ENCODE peak calls at places on chromosomes 1 and 21, in four cellular contexts. K, J, B and W are unnamed samples.

GRCh38 chr1:6367381-6368007 is 26.1 kb downstream of the ACOT7 start:
- DNase-seq in K (no peak), J (no peak), B (no peak), W (no peak)

GRCh38 chr1:115193026-115193425 is 103.7 kb upstream of the TSPAN2 start:
- DNase-seq in K (no peak), J (no peak), B (no peak), W (no peak)

GRCh38 chr21:42469272-42469671 is 26.8 kb downstream of the RSPH1 start:
- DNase-seq in K (no peak), J (no peak), B (no peak), W (no peak)

GRCh38 chr1:181257117-181257516 is 168.6 kb downstream of the IER5 start:
- DNase-seq in K (no peak), J (no peak), B (no peak), W (no peak)

GRCh38 chr1:20574686-20575543 is 14.0 kb upstream of the CDA start:
- DNase-seq in K (peak), J (peak), B (peak), W (peak)

GRCh38 chr21:36134820-36135390 is at the start of gene CBR3:
- DNase-seq in K (peak), J (peak), B (peak), W (peak)

GRCh38 chr1:29758764-29759499 is 522.6 kb downstream of the PTPRU start:
- DNase-seq in K (peak), J (peak), B (no peak), W (no peak)

GRCh38 chr1:110872745-110873435 is at the start of gene CD53:
- DNase-seq in K (peak), J (no peak), B (peak), W (no peak)

GRCh38 chr1:233843523-233844204 is 60.8 kb upstream of the SLC35F3 start:
- DNase-seq in K (no peak), J (no peak), B (no peak), W (no peak)

GRCh38 chr1:20089328-20090077 is 19.5 kb downstream of the PLA2G5 start:
- DNase-seq in K (no peak), J (no peak), B (no peak), W (no peak)

GRCh38 chr1:201739054-201739453 is 89.9 kb upstream of the IPO9 start:
- DNase-seq in K (no peak), J (no peak), B (no peak), W (no peak)

GRCh38 chr1:110209715-110210603 is at the start of gene KCNC4:
- DNase-seq in K (peak), J (peak), B (peak), W (peak)

GRCh38 chr1:160486453-160486852 is 36.6 kb downstream of the SLAMF6 start:
- DNase-seq in K (no peak), J (no peak), B (no peak), W (no peak)

GRCh38 chr21:44283953-44284352 is 1.7 kb upstream of the AIRE start:
- DNase-seq in K (no peak), J (no peak), B (no peak), W (no peak)

GRCh38 chr1:13479171-13479856 is 34.5 kb downstream of the LRRC38 start:
- DNase-seq in K (no peak), J (no peak), B (no peak), W (no peak)

GRCh38 chr1:200409203-200409760 is 554 bp downstream of the ZNF281 start:
- DNase-seq in K (no peak), J (peak), B (peak), W (peak)

GRCh38 chr1:21260405-21261129 is 29.7 kb downstream of the ECE1 start:
- DNase-seq in K (no peak), J (no peak), B (no peak), W (no peak)

GRCh38 chr1:177174921-177175634 is 4.3 kb downstream of the BRINP2 start:
- DNase-seq in K (no peak), J (no peak), B (no peak), W (no peak)

GRCh38 chr1:153577624-153578051 is 12.0 kb upstream of the S100A2 start:
- DNase-seq in K (no peak), J (no peak), B (no peak), W (peak)

GRCh38 chr1:108151548-108151947 is 48.6 kb downstream of the SLC25A24 start:
- DNase-seq in K (no peak), J (no peak), B (no peak), W (no peak)

GRCh38 chr1:167651161-167651693 is 21.2 kb downstream of the RCSD1 start:
- DNase-seq in K (no peak), J (no peak), B (no peak), W (no peak)

GRCh38 chr1:60547821-60548220 is 474.3 kb upstream of the C1orf87 start:
- DNase-seq in K (no peak), J (no peak), B (no peak), W (peak)

GRCh38 chr1:84960371-84960770 is 36.5 kb downstream of the MCOLN2 start:
- DNase-seq in K (no peak), J (no peak), B (no peak), W (no peak)

GRCh38 chr1:111191496-111191895 is 8.9 kb downstream of the DENND2D start:
- DNase-seq in K (no peak), J (no peak), B (no peak), W (no peak)

GRCh38 chr21:41632748-41633475 is 125.0 kb upstream of the TMPRSS2 start:
- DNase-seq in K (no peak), J (no peak), B (no peak), W (peak)

GRCh38 chr1:18290740-18291412 is 183.3 kb downstream of the IGSF21 start:
- DNase-seq in K (no peak), J (no peak), B (no peak), W (no peak)

GRCh38 chr1:155816351-155816750 is 40.7 kb downstream of the GON4L start:
- DNase-seq in K (no peak), J (no peak), B (no peak), W (no peak)